ENCODE peak calls at places on chromosome 18, in nine cellular contexts. M is A673; G is adrenal gland; O is PC-3; P is naive thymus-derived CD4-positive, alpha-beta T cell; W is lower lobe of right lung; D is effector memory CD4-positive, alpha-beta T cell; Z is spleen; E is ovary. Y is an unnamed sample. For H3K9me3, the result is how much of the 10 kb centered on the place peaks cover.

GRCh38 chr18:3015203-3015590 is 2.3 kb upstream of the LPIN2 start:
- DNase-seq in P (no peak), W (peak), O (peak), G (peak), D (no peak), M (peak), E (peak), Z (no peak), Y (no peak)

GRCh38 chr18:4035521-4035920 is 419.6 kb downstream of the DLGAP1 start:
- DNase-seq in E (no peak), O (no peak), Z (no peak), G (no peak), P (no peak), W (no peak), M (peak), D (no peak), Y (no peak)

GRCh38 chr18:12254137-12254819 is at the start of gene CIDEA:
- DNase-seq in Z (peak), W (no peak), D (no peak), O (no peak), P (no peak), G (no peak), M (peak), E (no peak), Y (no peak)

GRCh38 chr18:49613741-49614151 is 51.9 kb downstream of the LIPG start:
- DNase-seq in G (no peak), E (no peak), P (no peak), D (no peak), M (peak), W (no peak), Z (no peak), O (peak), Y (no peak)

GRCh38 chr18:27769152-27769551 is 407.8 kb downstream of the CDH2 start:
- DNase-seq in G (no peak), D (no peak), O (peak), P (no peak), E (no peak), Z (no peak), M (peak), W (no peak), Y (no peak)

GRCh38 chr18:24071779-24072178 is 57.2 kb downstream of the TTC39C start:
- DNase-seq in P (no peak), E (no peak), D (no peak), O (peak), M (no peak), G (no peak), Z (no peak), W (no peak), Y (no peak)

GRCh38 chr18:42950732-42951131 is 164.8 kb downstream of the RIT2 start:
- DNase-seq in P (no peak), M (no peak), W (no peak), O (no peak), D (no peak), E (no peak), G (no peak), Z (no peak), Y (no peak)

GRCh38 chr18:46281185-46282176 is 177.3 kb downstream of the HAUS1 start:
- DNase-seq in E (peak), W (peak), M (peak), G (peak), P (peak), O (peak), Z (peak), D (peak), Y (peak)

GRCh38 chr18:457120-457519 is 43.4 kb downstream of the COLEC12 start:
- DNase-seq in O (no peak), M (peak), P (no peak), E (no peak), D (no peak), W (no peak), Z (no peak), G (no peak), Y (no peak)

GRCh38 chr18:5879479-5879882 is 15.8 kb downstream of the TMEM200C start:
- DNase-seq in O (peak), W (no peak), P (no peak), Z (no peak), E (no peak), D (no peak), G (no peak), M (peak), Y (no peak)

GRCh38 chr18:46431522-46432171 is 225.4 kb downstream of the LOXHD1 start:
- DNase-seq in E (no peak), O (no peak), W (no peak), M (no peak), G (no peak), P (no peak), D (no peak), Z (no peak), Y (no peak)

GRCh38 chr18:60534539-60534938 is 162.0 kb upstream of the MC4R start:
- DNase-seq in P (no peak), Z (no peak), D (no peak), G (no peak), M (no peak), E (no peak), W (no peak), O (peak), Y (no peak)

GRCh38 chr18:48954837-48955527 is 4.2 kb upstream of the SMAD7 start:
- DNase-seq in W (peak), P (no peak), E (no peak), O (no peak), G (no peak), M (no peak), Z (peak), D (no peak), Y (no peak)

GRCh38 chr18:61199131-61199903 is 133.9 kb upstream of the CDH20 start:
- DNase-seq in M (no peak), D (no peak), W (no peak), O (no peak), Z (no peak), E (no peak), G (no peak), P (no peak), Y (no peak)

GRCh38 chr18:14965553-14965952 is 217.6 kb downstream of the ANKRD30B start:
- DNase-seq in O (no peak), W (no peak), E (no peak), M (no peak), Z (no peak), D (no peak), P (no peak), G (no peak), Y (no peak)
- H3K9me3 ChIP-seq in O (under half), W (under half), E (under half), M (under half), Z (under half), D (under half), P (under half), G (under half), Y (under half)

GRCh38 chr18:78618726-78619125 is 360.9 kb upstream of the SALL3 start:
- DNase-seq in W (no peak), O (no peak), M (no peak), E (no peak), G (no peak), P (no peak), D (no peak), Z (no peak), Y (no peak)

GRCh38 chr18:78621141-78621540 is 358.5 kb upstream of the SALL3 start:
- DNase-seq in W (no peak), E (no peak), D (no peak), M (no peak), P (no peak), Z (no peak), G (peak), O (no peak), Y (no peak)

GRCh38 chr18:78622251-78622953 is 357.2 kb upstream of the SALL3 start:
- DNase-seq in Z (no peak), D (no peak), G (peak), P (no peak), E (no peak), W (no peak), O (no peak), M (no peak), Y (no peak)

GRCh38 chr18:78619854-78620253 is 359.8 kb upstream of the SALL3 start:
- DNase-seq in E (no peak), O (no peak), D (no peak), W (no peak), G (peak), Z (no peak), M (no peak), P (no peak), Y (no peak)

GRCh38 chr18:78620326-78620725 is 359.3 kb upstream of the SALL3 start:
- DNase-seq in D (no peak), E (no peak), P (no peak), W (no peak), M (no peak), G (peak), Z (no peak), O (no peak), Y (no peak)
- H3K9me3 ChIP-seq in D (under half), E (under half), P (under half), W (under half), M (under half), G (under half), Z (under half), O (under half), Y (under half)

GRCh38 chr18:78740876-78741275 is 238.7 kb upstream of the SALL3 start:
- DNase-seq in G (no peak), W (no peak), Z (peak), E (peak), M (no peak), D (no peak), O (no peak), P (no peak), Y (no peak)
- H3K9me3 ChIP-seq in G (under half), W (under half), Z (under half), E (under half), M (under half), D (under half), O (under half), P (under half), Y (under half)

DNA sequence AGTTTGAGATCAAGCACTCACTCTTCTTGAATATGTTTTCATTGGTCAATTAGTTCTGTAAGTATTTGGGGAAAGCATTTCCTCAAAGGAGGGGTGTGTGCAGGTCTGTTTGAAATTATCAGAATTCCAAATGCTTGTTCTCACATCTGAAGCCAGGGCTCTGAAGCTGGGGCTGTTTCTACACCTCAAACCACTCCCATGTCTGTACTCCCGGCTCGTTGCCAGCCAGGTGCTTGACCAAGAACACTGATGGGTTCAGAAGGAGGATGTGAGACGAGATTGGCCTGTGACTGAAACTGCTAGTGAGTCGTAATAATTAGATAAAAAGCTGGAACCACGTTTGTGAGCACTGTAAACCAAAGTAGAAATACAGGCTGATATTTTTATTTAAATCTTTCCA is 356.5 kb upstream of the SALL3 start:
- DNase-seq in O (no peak), Z (no peak), M (no peak), P (no peak), G (no peak), W (peak), E (no peak), D (no peak), Y (no peak)
- H3K9me3 ChIP-seq in O (under half), Z (under half), M (under half), P (under half), G (under half), W (under half), E (under half), D (under half), Y (under half)

DNA sequence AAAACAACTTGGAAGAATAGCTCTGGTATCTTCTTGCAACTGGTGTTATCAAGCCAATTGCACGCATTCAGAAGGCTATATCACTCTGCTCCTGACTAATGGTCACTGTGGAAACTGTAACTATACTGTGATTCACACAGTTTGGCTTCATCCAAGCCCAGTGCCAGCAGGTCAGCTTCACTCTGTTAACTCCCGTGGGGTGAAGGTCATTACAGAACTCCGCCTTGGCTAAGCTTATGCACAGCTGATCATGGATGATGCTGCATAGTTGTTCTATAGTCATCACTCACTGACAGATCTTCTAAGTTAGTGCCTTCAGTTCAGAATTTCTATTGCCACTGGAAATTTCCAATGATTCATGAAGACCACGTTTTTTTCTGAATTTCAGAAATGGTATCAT is 497.2 kb upstream of the NETO1 start:
- DNase-seq in D (no peak), E (no peak), Z (no peak), G (peak), M (no peak), P (no peak), W (no peak), O (peak), Y (no peak)
- H3K9me3 ChIP-seq in D (under half), E (under half), Z (under half), G (under half), M (under half), P (under half), W (under half), O (under half), Y (under half)

GRCh38 chr18:67243799-67244587 is 272.5 kb downstream of the DSEL start:
- DNase-seq in D (no peak), G (no peak), M (peak), Z (no peak), O (no peak), W (no peak), P (no peak), E (no peak), Y (no peak)

GRCh38 chr18:67239826-67240225 is 276.7 kb downstream of the DSEL start:
- DNase-seq in D (no peak), Z (no peak), O (no peak), W (no peak), E (no peak), P (no peak), G (no peak), M (no peak), Y (no peak)

GRCh38 chr18:67242001-67242400 is 274.5 kb downstream of the DSEL start:
- DNase-seq in O (no peak), P (no peak), M (no peak), E (no peak), D (no peak), G (no peak), Z (no peak), W (no peak), Y (no peak)

DNA sequence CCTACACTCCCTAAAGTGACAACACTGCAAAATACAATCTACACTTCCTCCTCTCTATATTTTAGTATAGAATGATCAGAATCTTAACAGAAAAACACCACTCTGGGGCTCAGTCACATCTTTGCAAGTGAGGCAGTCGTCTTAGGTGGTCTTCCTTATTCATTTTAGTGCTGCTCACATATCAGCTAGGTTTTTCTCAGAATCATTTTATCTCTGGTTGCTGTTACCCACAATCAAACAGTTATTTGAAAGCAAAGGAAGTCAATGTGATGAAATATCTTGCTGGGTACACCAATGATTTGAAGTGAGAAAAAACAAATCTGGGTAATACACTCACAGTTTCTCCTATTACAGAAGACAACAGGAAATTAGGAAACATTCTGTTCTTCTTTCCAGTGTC is 275.2 kb downstream of the DSEL start:
- DNase-seq in P (no peak), M (no peak), O (no peak), D (no peak), Z (no peak), E (no peak), G (no peak), W (no peak), Y (no peak)
- H3K9me3 ChIP-seq in P (under half), M (under half), O (under half), D (under half), Z (under half), E (under half), G (under half), W (under half), Y (under half)

DNA sequence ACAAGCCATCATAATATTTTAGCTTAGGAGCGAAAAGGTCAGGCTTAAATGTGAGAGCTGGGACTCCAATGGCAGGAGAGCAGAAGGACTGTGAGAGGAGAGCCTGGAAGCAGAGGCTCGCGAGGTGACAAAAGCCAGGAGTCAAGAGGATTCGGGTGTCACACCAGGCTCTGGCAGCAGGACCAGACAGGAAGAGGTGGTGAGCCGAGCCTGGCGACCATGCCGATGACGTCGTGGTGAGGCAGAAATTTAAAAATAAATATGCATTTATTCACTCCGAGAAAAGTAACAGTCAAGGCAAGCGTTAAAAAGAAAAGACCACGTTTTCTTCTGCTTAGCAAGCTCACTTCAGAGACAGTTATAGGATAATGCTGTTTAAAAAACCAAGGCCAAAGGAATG is 31.3 kb upstream of the ZNF236 start:
- DNase-seq in P (no peak), O (no peak), D (no peak), E (no peak), W (no peak), Z (no peak), M (no peak), G (no peak), Y (no peak)
- H3K9me3 ChIP-seq in P (under half), O (under half), D (under half), E (under half), W (under half), Z (under half), M (under half), G (under half), Y (under half)

GRCh38 chr18:56067216-56067611 is 479.2 kb upstream of the TCF4 start:
- DNase-seq in G (no peak), E (no peak), P (no peak), W (no peak), O (no peak), Z (no peak), D (no peak), M (no peak), Y (no peak)
- H3K9me3 ChIP-seq in G (under half), E (under half), P (under half), W (under half), O (under half), Z (under half), D (under half), M (under half), Y (under half)

DNA sequence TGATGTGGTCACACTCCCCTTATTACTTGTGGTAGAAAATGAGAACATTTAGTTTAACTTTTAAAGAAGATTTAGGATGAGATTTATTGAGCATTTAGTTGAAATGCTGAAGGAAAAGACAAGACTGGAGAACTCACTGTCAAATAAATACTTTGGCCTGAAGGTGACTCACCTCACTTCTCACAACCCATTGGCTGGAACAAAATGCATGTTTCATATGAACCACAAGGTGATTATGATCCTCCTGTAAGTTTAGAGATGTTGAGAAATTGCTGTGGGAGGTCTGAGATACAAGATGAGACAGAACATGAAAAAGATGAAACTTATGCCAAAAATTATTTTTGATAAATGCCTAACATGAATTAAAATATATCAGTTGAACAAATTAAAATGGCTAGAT is 1004.5 kb downstream of the SOCS6 start:
- DNase-seq in P (no peak), D (no peak), O (peak), M (no peak), W (no peak), G (no peak), Z (no peak), E (no peak), Y (no peak)
- H3K9me3 ChIP-seq in P (under half), D (under half), O (under half), M (under half), W (under half), G (under half), Z (under half), E (under half), Y (under half)

GRCh38 chr18:80026363-80026762 is 7.9 kb upstream of the RBFA start:
- DNase-seq in P (no peak), M (no peak), O (peak), W (no peak), Z (no peak), D (no peak), G (no peak), E (no peak), Y (no peak)

GRCh38 chr18:80023173-80023572 is 11.1 kb upstream of the RBFA start:
- DNase-seq in D (no peak), Z (no peak), W (no peak), M (peak), G (no peak), P (no peak), O (no peak), E (no peak), Y (no peak)

DNA sequence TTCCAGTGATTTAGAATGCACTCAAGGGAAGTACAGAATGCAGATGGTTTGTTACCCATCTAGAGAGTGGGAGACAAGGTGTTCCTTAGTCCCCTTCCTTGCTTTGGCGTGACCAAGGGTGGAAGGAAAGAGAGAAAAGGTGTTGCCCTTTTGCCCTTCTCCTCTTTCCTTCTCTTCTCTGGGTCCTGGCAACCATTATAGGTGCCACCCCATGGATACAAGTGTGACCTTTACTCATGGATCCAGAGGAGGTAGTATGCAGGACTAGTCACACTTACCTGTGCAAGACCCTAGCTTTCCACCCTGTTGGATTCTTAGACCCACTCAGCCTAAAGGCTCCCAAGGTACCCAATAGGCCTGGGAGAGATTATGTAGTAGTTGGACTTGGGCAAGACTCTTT is 11.6 kb upstream of the RBFA start:
- DNase-seq in W (no peak), O (peak), Z (no peak), M (peak), E (no peak), D (no peak), P (no peak), G (no peak), Y (no peak)
- H3K9me3 ChIP-seq in W (half or more), O (under half), Z (half or more), M (half or more), E (under half), D (half or more), P (under half), G (under half), Y (under half)